ENCODE peak calls at places on chromosomes 1 and 21, in eight cellular contexts. D is IMR-90, Q is A549, L is lung, T is BJ, N is MM.1S, J is ovary, G is thyroid gland. B is an unnamed sample.

GRCh38 chr1:97904528-97904927 is 16.3 kb downstream of the DPYD start:
- DNase-seq in T (no peak), L (no peak), N (no peak), D (peak; percentile 54), Q (no peak), G (no peak), J (no peak), B (peak; percentile 82)

GRCh38 chr1:173122958-173123852 is 72.5 kb upstream of the TNFSF18 start:
- DNase-seq in G (peak; percentile 28), T (peak; percentile 90), J (peak; percentile 74), N (no peak), L (peak; percentile 79), Q (peak; percentile 51), D (peak; percentile 95), B (peak; percentile 97)

GRCh38 chr1:9275567-9276034 is 17.1 kb upstream of the SPSB1 start:
- DNase-seq in Q (no peak), D (peak; percentile 92), G (peak; percentile 34), T (no peak), N (peak; percentile 96), L (peak; percentile 67), J (no peak), B (peak; percentile 76)

GRCh38 chr1:205440476-205441317 is 15.1 kb downstream of the BLACAT1 start:
- DNase-seq in J (peak; percentile 70), Q (peak; percentile 53), D (peak; percentile 54), L (peak; percentile 75), G (peak; percentile 86), T (no peak), N (peak; percentile 85), B (no peak)

GRCh38 chr1:232519186-232519585 is 110.7 kb downstream of the SIPA1L2 start:
- DNase-seq in T (no peak), D (no peak), L (no peak), N (no peak), J (no peak), Q (no peak), G (peak; percentile 46), B (no peak)

GRCh38 chr1:97925161-97925560 is 4.3 kb upstream of the DPYD start:
- DNase-seq in Q (no peak), G (no peak), J (no peak), L (no peak), D (no peak), N (no peak), T (no peak), B (no peak)

GRCh38 chr1:212595787-212596714 is 12.5 kb upstream of the ATF3 start:
- DNase-seq in T (peak; percentile 98), G (peak; percentile 34), L (peak; percentile 47), J (no peak), D (peak; percentile 99), N (peak; percentile 96), Q (peak; percentile 85), B (peak; percentile 86)

GRCh38 chr1:162605225-162605927 is 26.9 kb upstream of the DDR2 start:
- DNase-seq in Q (peak; percentile 21), T (peak; percentile 68), N (no peak), G (no peak), L (no peak), D (peak; percentile 98), J (no peak), B (peak; percentile 94)

GRCh38 chr21:33069645-33069993 is 322 bp upstream of the OLIG1 start:
- DNase-seq in D (no peak), L (no peak), T (no peak), Q (no peak), N (no peak), G (no peak), J (no peak), B (no peak)

GRCh38 chr1:10691740-10692125 is 104.7 kb downstream of the CASZ1 start:
- DNase-seq in Q (no peak), J (no peak), N (no peak), L (no peak), G (no peak), D (no peak), T (no peak), B (no peak)

GRCh38 chr1:203871114-203871875 is 9.9 kb downstream of the SNRPE start:
- DNase-seq in Q (peak; percentile 76), J (no peak), D (peak; percentile 80), G (peak; percentile 24), L (no peak), T (no peak), N (peak; percentile 52), B (peak; percentile 89)

GRCh38 chr1:109476825-109477224 is 6.9 kb upstream of the ATXN7L2 start:
- DNase-seq in T (no peak), N (no peak), G (no peak), D (no peak), J (no peak), Q (no peak), L (no peak), B (no peak)

GRCh38 chr1:22142315-22143064 is 407 bp downstream of the WNT4 start:
- DNase-seq in N (no peak), T (no peak), G (peak; percentile 42), Q (no peak), D (no peak), J (peak; percentile 54), L (no peak), B (peak; percentile 13)

GRCh38 chr1:108590947-108591346 is 31.0 kb downstream of the EEIG2 start:
- DNase-seq in G (no peak), J (no peak), N (no peak), L (no peak), T (peak; percentile 92), Q (peak; percentile 67), D (peak; percentile 95), B (peak; percentile 98)

GRCh38 chr1:168443899-168444298 is 99.9 kb downstream of the XCL2 start:
- DNase-seq in N (no peak), Q (no peak), J (no peak), T (no peak), L (no peak), D (no peak), G (no peak), B (no peak)

GRCh38 chr1:228336308-228337030 is 70.2 kb downstream of the TRIM11 start:
- DNase-seq in G (no peak), L (no peak), Q (no peak), T (no peak), D (peak; percentile 49), N (no peak), J (peak; percentile 9), B (no peak)

GRCh38 chr1:166975361-166976129 is at the start of gene ILDR2:
- DNase-seq in Q (peak; percentile 16), G (peak; percentile 65), D (peak; percentile 5), N (peak; percentile 79), J (peak; percentile 18), L (peak; percentile 48), T (no peak), B (peak; percentile 28)

GRCh38 chr1:220879509-220880366 is 495 bp downstream of the HLX start:
- DNase-seq in D (peak; percentile 51), Q (peak; percentile 30), T (no peak), G (peak; percentile 38), L (no peak), N (peak; percentile 65), J (peak; percentile 47), B (peak; percentile 45)

GRCh38 chr1:37486680-37487618 is 12.6 kb downstream of the ZC3H12A start:
- DNase-seq in T (no peak), G (peak; percentile 65), L (peak; percentile 82), J (peak; percentile 81), D (peak; percentile 65), Q (peak; percentile 79), N (peak; percentile 67), B (peak; percentile 85)

GRCh38 chr1:37485902-37486679 is 11.7 kb downstream of the ZC3H12A start:
- DNase-seq in N (no peak), Q (peak; percentile 19), J (no peak), G (no peak), D (no peak), T (no peak), L (no peak), B (peak; percentile 56)

GRCh38 chr1:37483785-37484184 is 9.4 kb downstream of the ZC3H12A start:
- DNase-seq in G (no peak), T (no peak), L (no peak), D (no peak), Q (peak; percentile 28), J (no peak), N (no peak), B (no peak)

GRCh38 chr1:37484325-37485051 is 10.1 kb downstream of the ZC3H12A start:
- DNase-seq in L (no peak), N (no peak), J (no peak), D (no peak), G (no peak), T (no peak), Q (peak; percentile 45), B (no peak)

DNA sequence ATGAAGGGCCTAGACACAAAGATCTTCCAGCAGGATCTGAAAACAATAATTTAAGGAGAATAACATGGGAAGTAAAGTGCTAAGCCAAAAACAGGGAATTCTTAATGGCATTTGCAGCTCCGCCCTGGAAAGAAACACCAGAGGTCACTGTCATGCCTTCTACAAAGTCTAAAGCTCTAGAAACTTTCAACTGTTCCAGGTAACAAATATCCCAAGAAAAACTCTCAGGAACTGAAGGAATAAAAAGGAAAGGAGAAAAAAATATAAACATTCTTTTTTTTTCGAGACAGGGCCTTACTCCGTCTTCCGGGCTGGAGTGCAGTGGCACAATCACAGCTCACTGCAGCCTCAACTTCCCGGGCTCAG is 13.2 kb downstream of the ZC3H12A start:
- DNase-seq in J (no peak), G (no peak), L (no peak), D (no peak), T (no peak), N (no peak), Q (no peak), B (no peak)
- TF ChIP-seq CTCF in J (no peak), G (no peak), L (no peak), D (no peak), T (no peak), N (no peak), Q (peak; percentile 14), B (no peak)

GRCh38 chr1:165355977-165356811 is at the start of gene LMX1A:
- DNase-seq in J (no peak), G (peak; percentile 30), Q (peak; percentile 18), N (no peak), L (no peak), D (no peak), T (no peak), B (peak; percentile 24)
- H3K4me3 ChIP-seq in J (peak within 1 kb of the TSS; percentile 4), G (no peak within 1 kb of the TSS), Q (peak within 1 kb of the TSS; percentile 35), N (no peak within 1 kb of the TSS), L (peak within 1 kb of the TSS; percentile 27), D (no peak within 1 kb of the TSS), T (no peak within 1 kb of the TSS), B (peak within 1 kb of the TSS; percentile 54)

GRCh38 chr1:211118407-211119102 is 15.4 kb downstream of the KCNH1 start:
- DNase-seq in J (no peak), N (no peak), Q (no peak), L (no peak), D (peak; percentile 39), G (no peak), T (peak; percentile 25), B (no peak)
- TF ChIP-seq CTCF in J (no peak), N (no peak), Q (no peak), L (no peak), D (peak; percentile 8), G (no peak), T (peak; percentile 35), B (no peak)

DNA sequence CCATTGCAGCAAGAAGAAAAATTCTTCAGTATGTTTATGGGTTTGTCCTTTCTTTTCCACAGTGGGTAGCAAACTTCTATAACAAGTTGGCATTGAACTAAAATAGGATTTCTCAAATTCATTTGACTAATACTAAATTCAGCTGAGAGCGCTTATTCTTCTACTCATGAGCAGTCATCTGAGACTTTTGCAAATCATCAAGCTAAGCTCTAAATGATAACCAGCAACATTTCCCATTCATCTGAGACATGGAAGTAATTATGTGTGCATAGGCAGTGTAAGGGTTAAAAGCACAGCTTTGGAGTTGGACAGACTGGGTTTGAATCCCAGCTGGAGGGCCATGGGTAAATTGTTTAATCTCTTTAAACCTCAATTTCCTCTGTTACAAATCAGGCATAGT is 18.3 kb upstream of the CNR2 start:
- DNase-seq in J (no peak), D (no peak), G (no peak), T (no peak), N (no peak), Q (no peak), L (no peak), B (no peak)
- H3K4me3 ChIP-seq in J (no peak overlapping the region), D (no peak overlapping the region), G (no peak overlapping the region), T (no peak overlapping the region), N (no peak overlapping the region), Q (no peak overlapping the region), L (no peak overlapping the region), B (no peak overlapping the region)